ENCODE peak calls at places on chromosomes 7 and 10, in seven cellular contexts. L, W, E, J, K, Q and I are unnamed samples.

GRCh38 chr10:28631896-28632596 is 45.3 kb upstream of the BAMBI start:
- DNase-seq in Q (no peak), L (peak; percentile 65), W (no peak), J (no peak), K (no peak), E (no peak), I (no peak)

GRCh38 chr10:49539320-49539885 is 482 bp upstream of the ERCC6 start:
- DNase-seq in L (peak; percentile 41), W (peak; percentile 60), Q (peak; percentile 63), J (peak; percentile 65), E (peak; percentile 28), K (peak; percentile 25), I (no peak)

GRCh38 chr10:103549349-103549685 is 55.8 kb downstream of the NEURL1 start:
- DNase-seq in K (no peak), J (no peak), W (no peak), L (no peak), Q (no peak), E (no peak), I (no peak)

GRCh38 chr7:235576-236395 is 43.4 kb downstream of the FAM20C start:
- DNase-seq in J (no peak), Q (no peak), E (no peak), K (peak; percentile 51), W (peak; percentile 67), L (no peak), I (no peak)

GRCh38 chr10:96370575-96371157 is 11.9 kb upstream of the OPALIN start:
- DNase-seq in W (no peak), Q (peak; percentile 39), L (no peak), J (no peak), K (peak; percentile 25), E (no peak), I (no peak)

GRCh38 chr7:34939175-34939574 is 98.1 kb downstream of the DPY19L1 start:
- DNase-seq in K (no peak), L (peak; percentile 68), E (no peak), Q (peak; percentile 91), J (no peak), W (no peak), I (peak; percentile 8)

GRCh38 chr7:105808703-105809590 is 67.5 kb downstream of the ATXN7L1 start:
- DNase-seq in E (no peak), Q (peak; percentile 67), J (no peak), K (no peak), L (peak; percentile 48), W (peak; percentile 63), I (no peak)

GRCh38 chr7:50092579-50093411 is at the start of gene ZPBP:
- DNase-seq in L (peak; percentile 1), K (peak; percentile 13), E (peak; percentile 31), Q (peak; percentile 35), J (peak; percentile 50), W (peak; percentile 56), I (no peak)

GRCh38 chr10:29628912-29629526 is 5.8 kb downstream of the SVIL start:
- DNase-seq in J (no peak), L (no peak), K (no peak), Q (no peak), E (no peak), W (no peak), I (no peak)

GRCh38 chr10:79463578-79464496 is 18.4 kb upstream of the ZCCHC24 start:
- DNase-seq in J (no peak), E (no peak), L (no peak), Q (no peak), K (no peak), W (no peak), I (no peak)

GRCh38 chr10:125102216-125102615 is 58.1 kb downstream of the CTBP2 start:
- DNase-seq in E (no peak), J (peak; percentile 53), K (no peak), L (peak; percentile 59), Q (peak; percentile 46), W (peak; percentile 55), I (peak; percentile 27)

GRCh38 chr7:41880107-41880506 is 177.2 kb upstream of the INHBA start:
- DNase-seq in K (no peak), L (peak; percentile 99), J (no peak), Q (peak; percentile 93), W (no peak), E (no peak), I (peak; percentile 94)

DNA sequence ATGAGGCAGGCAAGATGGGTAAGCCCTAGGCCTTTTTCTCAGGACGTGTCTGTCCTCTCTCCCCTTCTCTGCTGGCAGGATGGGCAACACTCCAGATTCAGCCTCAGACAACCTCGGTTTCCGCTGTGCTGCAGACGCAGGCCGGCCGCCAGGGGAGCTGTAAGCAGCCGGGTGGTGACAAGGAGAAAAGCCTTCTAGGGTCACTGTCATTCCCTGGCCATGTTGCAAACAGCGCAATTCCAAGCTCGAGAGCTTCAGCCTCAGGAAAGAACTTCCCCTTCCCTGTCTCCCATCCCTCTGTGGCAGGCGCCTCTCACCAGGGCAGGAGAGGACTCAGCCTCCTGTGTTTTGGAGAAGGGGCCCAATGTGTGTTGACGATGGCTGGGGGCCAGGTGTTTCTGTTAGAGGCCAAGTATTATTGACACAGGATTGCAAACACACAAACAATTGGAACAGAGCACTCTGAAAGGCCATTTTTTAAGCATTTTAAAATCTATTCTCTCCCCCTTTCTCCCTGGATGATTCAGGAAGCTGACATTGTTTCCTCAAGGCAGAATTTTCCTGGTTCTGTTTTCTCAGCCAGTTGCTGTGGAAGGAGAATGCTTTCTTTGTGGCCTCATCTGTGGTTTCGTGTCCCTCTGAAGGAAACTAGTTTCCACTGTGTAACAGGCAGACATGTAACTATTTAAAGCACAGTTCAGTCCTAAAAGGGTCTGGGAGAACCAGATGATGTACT is 13.1 kb downstream of the PHKG1 start:
- DNase-seq in E (peak; percentile 85), J (no peak), L (peak; percentile 57), K (peak; percentile 86), Q (peak; percentile 62), W (peak; percentile 65), I (no peak)
- TF ChIP-seq CTCF in E (peak; percentile 93), J (no peak), L (peak; percentile 64), K (peak; percentile 94), Q (peak; percentile 76), W (peak; percentile 53), I (peak; percentile 72)

DNA sequence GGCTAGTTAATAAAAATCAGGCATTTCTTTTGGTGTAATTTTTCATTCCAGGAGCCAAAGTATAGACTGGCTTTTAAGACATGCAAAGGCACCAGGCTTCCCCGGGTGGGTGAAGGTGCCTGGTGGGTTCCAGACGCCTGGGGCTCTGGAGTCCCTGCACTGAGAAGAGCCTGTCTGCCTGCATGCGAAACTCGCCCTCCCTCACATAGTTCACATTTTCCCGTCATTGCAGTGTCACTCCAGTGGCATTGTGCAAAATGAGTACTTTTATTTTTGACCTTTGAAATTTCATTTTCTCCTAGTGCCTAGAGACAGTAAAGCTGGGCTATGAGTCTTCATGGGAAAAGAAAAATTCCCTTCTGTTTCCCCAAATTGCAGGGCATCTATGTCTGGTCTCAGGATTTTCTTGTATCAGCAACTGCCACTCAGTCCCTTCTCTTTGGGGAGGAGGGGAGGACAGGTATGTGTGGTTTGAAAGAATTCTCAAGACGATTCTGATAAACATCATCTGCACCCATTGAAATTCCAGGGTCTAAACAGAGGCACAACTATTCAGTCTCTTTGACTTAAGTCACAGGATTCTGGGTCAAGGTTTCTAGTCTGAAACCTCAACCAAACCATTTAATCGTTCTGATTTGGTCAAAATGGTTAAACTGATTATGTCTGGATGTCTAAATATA is 107.7 kb downstream of the CYP26A1 start:
- DNase-seq in K (no peak), L (no peak), J (no peak), E (no peak), Q (no peak), W (no peak), I (no peak)
- H3K4me3 ChIP-seq in K (no peak overlapping the region), L (no peak overlapping the region), J (no peak overlapping the region), E (no peak overlapping the region), Q (no peak overlapping the region), W (no peak overlapping the region), I (no peak overlapping the region)

DNA sequence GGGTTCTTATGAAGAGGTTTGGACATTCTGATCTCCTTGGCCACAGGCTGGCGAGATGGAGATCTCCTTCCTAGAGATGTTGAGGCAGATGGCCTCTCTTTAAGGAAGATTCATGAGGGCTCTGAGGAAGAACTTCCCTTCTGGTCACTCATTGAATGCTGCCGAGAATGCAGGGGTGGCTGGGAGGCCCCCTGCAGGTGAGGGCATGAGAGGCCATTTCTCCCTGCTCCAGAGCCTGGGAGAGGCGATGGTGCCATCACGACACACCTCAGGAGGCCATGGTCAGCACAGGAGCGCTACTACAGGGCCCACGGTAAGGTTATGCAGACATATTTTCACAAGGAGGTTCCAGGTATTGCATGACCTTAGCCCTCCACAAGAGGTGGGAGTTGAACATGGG is 40.2 kb downstream of the CXCL12 start:
- DNase-seq in J (no peak), Q (no peak), W (no peak), L (no peak), K (no peak), E (no peak), I (no peak)
- TF ChIP-seq CTCF in J (no peak), Q (peak; percentile 7), W (no peak), L (no peak), K (no peak), E (no peak), I (no peak)

GRCh38 chr7:47979832-47980181 is 392 bp upstream of the HUS1 start:
- DNase-seq in J (no peak), K (no peak), E (no peak), L (no peak), W (no peak), Q (no peak), I (no peak)
- H3K4me3 ChIP-seq in J (peak overlapping the region; percentile 58), K (peak overlapping the region; percentile 74), E (no peak overlapping the region), L (peak overlapping the region; percentile 87), W (peak overlapping the region; percentile 75), Q (peak overlapping the region; percentile 81), I (peak overlapping the region; percentile 59)

GRCh38 chr10:70982443-70982842 is 94.1 kb upstream of the PCBD1 start:
- DNase-seq in L (no peak), K (no peak), J (no peak), Q (no peak), E (no peak), W (no peak), I (no peak)
- TF ChIP-seq CTCF in L (no peak), K (no peak), J (no peak), Q (no peak), E (no peak), W (no peak), I (no peak)

GRCh38 chr7:73899731-73900142 is 38.8 kb downstream of the TMEM270 start:
- DNase-seq in K (no peak), J (no peak), Q (peak; percentile 27), L (peak; percentile 82), E (no peak), W (no peak), I (peak; percentile 78)
- H3K4me3 ChIP-seq in K (no peak overlapping the region), J (no peak overlapping the region), Q (no peak overlapping the region), L (no peak overlapping the region), E (no peak overlapping the region), W (no peak overlapping the region), I (no peak overlapping the region)

DNA sequence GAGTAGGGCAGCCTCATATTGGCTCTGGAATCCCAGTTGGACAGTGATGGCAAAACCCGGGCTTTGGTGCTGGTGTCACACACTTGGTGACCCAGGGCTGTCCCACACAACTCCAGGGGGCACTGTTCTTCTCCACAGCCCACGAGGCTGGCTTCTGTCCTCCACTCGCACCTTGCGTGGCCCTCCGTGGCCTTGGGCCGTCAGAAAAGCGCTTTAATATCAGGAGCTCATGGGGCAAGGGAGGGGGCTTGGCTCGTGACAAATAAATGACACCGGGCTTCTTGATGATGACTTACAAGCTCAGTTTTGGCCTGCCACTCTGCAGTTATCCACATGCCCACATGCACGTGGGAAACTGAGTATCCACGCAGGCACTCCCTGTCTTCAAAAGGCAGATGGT is 8.1 kb downstream of the DOCK1 start:
- DNase-seq in E (no peak), J (no peak), W (no peak), K (no peak), L (no peak), Q (no peak), I (no peak)
- TF ChIP-seq CTCF in E (no peak), J (no peak), W (no peak), K (no peak), L (no peak), Q (no peak), I (no peak)

GRCh38 chr7:47379629-47380324 is 202.1 kb downstream of the TNS3 start:
- DNase-seq in E (no peak), J (peak; percentile 88), Q (peak; percentile 44), K (peak; percentile 85), L (peak; percentile 81), W (peak; percentile 77), I (no peak)
- H3K4me3 ChIP-seq in E (no peak overlapping the region), J (no peak overlapping the region), Q (no peak overlapping the region), K (peak overlapping the region; percentile 49), L (no peak overlapping the region), W (peak overlapping the region; percentile 38), I (no peak overlapping the region)